ENCODE peak calls at places on chromosome 12, in five cellular contexts. A is IMR-90; G is K562; X is mesothelial cell of epicardium; Y is CD8-positive, alpha-beta T cell. F is an unnamed sample.

GRCh38 chr12:70733385-70733784 is 96.2 kb upstream of the PTPRB start:
- DNase-seq in Y (no peak), X (no peak), G (peak), A (peak), F (no peak)

GRCh38 chr12:122855985-122856831 is 21.0 kb downstream of the HIP1R start:
- DNase-seq in Y (no peak), G (no peak), X (no peak), A (no peak), F (no peak)

GRCh38 chr12:108185002-108185401 is 55.9 kb downstream of the WSCD2 start:
- DNase-seq in X (no peak), A (no peak), Y (no peak), G (no peak), F (no peak)

GRCh38 chr12:6694701-6695100 is 5.5 kb upstream of the ZNF384 start:
- DNase-seq in G (no peak), X (no peak), A (no peak), Y (no peak), F (no peak)

GRCh38 chr12:122435186-122435585 is 12.7 kb upstream of the CLIP1 start:
- DNase-seq in Y (no peak), A (no peak), G (no peak), X (no peak), F (no peak)

GRCh38 chr12:50568338-50569155 is 63.8 kb downstream of the DIP2B start:
- DNase-seq in G (no peak), Y (no peak), X (no peak), A (peak), F (no peak)

GRCh38 chr12:14629832-14630688 is 62.4 kb upstream of the PLBD1 start:
- DNase-seq in G (peak), Y (peak), A (peak), X (peak), F (peak)

GRCh38 chr12:105506678-105507310 is 176.3 kb downstream of the C12orf75 start:
- DNase-seq in Y (no peak), G (no peak), X (no peak), A (no peak), F (no peak)

GRCh38 chr12:5830121-5830520 is 114.9 kb downstream of the ANO2 start:
- DNase-seq in A (no peak), Y (no peak), G (no peak), X (no peak), F (no peak)

GRCh38 chr12:65986047-65986446 is 144.5 kb downstream of the LLPH start:
- DNase-seq in X (no peak), G (no peak), Y (no peak), A (no peak), F (no peak)
- TF ChIP-seq CTCF in X (no peak), G (no peak), Y (no peak), A (no peak), F (no peak)

GRCh38 chr12:58306266-58306995 is 365.1 kb downstream of the ATP23 start:
- DNase-seq in Y (no peak), A (no peak), X (no peak), G (no peak), F (no peak)

GRCh38 chr12:58299371-58299770 is 358.0 kb downstream of the ATP23 start:
- DNase-seq in Y (no peak), A (no peak), X (no peak), G (no peak), F (no peak)

GRCh38 chr12:58301337-58302122 is 360.2 kb downstream of the ATP23 start:
- DNase-seq in A (no peak), X (no peak), G (no peak), Y (no peak), F (no peak)

GRCh38 chr12:58298793-58299192 is 357.4 kb downstream of the ATP23 start:
- DNase-seq in G (no peak), X (no peak), Y (no peak), A (no peak), F (no peak)

GRCh38 chr12:58302487-58303011 is 361.2 kb downstream of the ATP23 start:
- DNase-seq in A (no peak), Y (no peak), G (no peak), X (no peak), F (no peak)
- TF ChIP-seq CTCF in A (no peak), Y (no peak), G (no peak), X (no peak), F (no peak)

DNA sequence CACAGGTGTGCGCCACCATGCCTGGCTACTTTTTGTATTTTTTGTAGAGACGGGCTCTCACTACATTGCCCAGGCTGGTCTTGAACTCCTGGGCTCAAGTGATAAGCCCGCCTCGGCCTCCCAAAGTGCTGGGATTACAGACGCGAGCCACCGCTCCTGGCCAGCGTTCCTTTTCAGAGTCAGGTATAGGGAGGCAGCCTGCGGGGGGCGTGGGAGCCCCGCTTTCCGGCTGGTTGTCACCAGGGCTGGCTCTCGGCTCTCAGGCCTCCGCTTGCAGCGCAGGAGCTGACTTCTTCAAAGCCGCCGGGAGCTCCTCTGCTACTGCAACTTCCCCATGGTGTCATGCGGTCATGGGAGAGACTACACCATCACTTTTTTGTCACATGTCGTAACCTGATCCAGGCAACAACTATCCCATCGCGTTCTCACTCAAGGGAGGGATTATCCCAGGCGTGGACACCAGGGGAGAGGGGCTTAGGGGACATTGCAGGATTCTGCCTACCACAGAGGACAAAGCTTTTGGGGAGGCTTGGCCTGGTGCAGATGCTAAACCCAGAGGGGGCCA is 129.4 kb downstream of the SCARB1 start:
- DNase-seq in A (peak), G (peak), X (no peak), Y (no peak), F (no peak)
- TF ChIP-seq CTCF in A (no peak), G (peak), X (no peak), Y (no peak), F (no peak)

GRCh38 chr12:67441736-67442346 is 172.7 kb downstream of the CAND1 start:
- DNase-seq in X (peak), Y (peak), G (peak), A (peak), F (peak)
- TF ChIP-seq CTCF in X (peak), Y (peak), G (peak), A (peak), F (peak)

DNA sequence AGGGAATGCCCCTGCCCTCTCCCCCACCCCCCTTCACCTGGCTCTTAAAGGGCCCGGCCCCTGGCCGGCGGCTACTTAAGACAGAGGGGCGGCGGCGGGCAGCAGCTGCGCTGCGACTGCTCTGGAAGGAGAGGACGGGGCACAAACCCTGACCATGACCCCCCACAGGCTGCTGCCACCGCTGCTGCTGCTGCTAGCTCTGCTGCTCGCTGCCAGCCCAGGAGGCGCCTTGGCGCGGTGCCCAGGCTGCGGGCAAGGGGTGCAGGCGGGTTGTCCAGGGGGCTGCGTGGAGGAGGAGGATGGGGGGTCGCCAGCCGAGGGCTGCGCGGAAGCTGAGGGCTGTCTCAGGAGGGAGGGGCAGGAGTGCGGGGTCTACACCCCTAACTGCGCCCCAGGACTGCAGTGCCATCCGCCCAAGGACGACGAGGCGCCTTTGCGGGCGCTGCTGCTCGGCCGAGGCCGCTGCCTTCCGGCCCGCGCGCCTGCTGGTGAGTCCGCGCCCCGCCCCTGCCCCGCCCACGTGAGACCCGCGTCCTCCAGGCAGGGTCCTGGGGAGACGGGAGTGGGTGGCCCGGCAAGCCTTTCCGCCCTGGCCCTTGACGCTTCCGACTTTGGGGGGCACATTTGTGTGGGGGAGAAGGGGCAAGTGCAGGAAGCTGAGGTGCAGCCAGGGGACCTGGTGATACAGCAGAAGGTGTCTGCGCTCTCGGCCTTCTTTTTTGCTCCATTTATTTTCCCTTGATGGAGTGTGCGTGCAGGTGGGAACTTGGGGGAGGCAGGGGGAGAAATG is at the start of gene IGFBP6:
- DNase-seq in Y (peak), A (peak), G (peak), X (peak), F (peak)
- TF ChIP-seq CTCF in Y (no peak), A (no peak), G (no peak), X (no peak), F (no peak)

GRCh38 chr12:117470804-117471203 is 109.4 kb upstream of the NOS1 start:
- DNase-seq in X (no peak), A (no peak), Y (no peak), G (peak), F (no peak)
- TF ChIP-seq CTCF in X (peak), A (no peak), Y (no peak), G (peak), F (no peak)

GRCh38 chr12:57781241-57781640 is 1.3 kb upstream of the TSFM start:
- DNase-seq in Y (no peak), X (no peak), G (no peak), A (no peak), F (no peak)
- TF ChIP-seq CTCF in Y (no peak), X (no peak), G (no peak), A (no peak), F (no peak)

GRCh38 chr12:15794196-15794595 is 5.0 kb upstream of the EPS8 start:
- DNase-seq in X (no peak), Y (no peak), A (no peak), G (no peak), F (no peak)

GRCh38 chr12:15788266-15789214 is 648 bp downstream of the EPS8 start:
- DNase-seq in X (peak), G (peak), Y (peak), A (peak), F (no peak)

GRCh38 chr12:15794836-15795235 is 5.6 kb upstream of the EPS8 start:
- DNase-seq in X (no peak), G (no peak), Y (no peak), A (no peak), F (no peak)

GRCh38 chr12:15787801-15788200 is 1.4 kb downstream of the EPS8 start:
- DNase-seq in X (no peak), G (no peak), A (no peak), Y (no peak), F (no peak)

DNA sequence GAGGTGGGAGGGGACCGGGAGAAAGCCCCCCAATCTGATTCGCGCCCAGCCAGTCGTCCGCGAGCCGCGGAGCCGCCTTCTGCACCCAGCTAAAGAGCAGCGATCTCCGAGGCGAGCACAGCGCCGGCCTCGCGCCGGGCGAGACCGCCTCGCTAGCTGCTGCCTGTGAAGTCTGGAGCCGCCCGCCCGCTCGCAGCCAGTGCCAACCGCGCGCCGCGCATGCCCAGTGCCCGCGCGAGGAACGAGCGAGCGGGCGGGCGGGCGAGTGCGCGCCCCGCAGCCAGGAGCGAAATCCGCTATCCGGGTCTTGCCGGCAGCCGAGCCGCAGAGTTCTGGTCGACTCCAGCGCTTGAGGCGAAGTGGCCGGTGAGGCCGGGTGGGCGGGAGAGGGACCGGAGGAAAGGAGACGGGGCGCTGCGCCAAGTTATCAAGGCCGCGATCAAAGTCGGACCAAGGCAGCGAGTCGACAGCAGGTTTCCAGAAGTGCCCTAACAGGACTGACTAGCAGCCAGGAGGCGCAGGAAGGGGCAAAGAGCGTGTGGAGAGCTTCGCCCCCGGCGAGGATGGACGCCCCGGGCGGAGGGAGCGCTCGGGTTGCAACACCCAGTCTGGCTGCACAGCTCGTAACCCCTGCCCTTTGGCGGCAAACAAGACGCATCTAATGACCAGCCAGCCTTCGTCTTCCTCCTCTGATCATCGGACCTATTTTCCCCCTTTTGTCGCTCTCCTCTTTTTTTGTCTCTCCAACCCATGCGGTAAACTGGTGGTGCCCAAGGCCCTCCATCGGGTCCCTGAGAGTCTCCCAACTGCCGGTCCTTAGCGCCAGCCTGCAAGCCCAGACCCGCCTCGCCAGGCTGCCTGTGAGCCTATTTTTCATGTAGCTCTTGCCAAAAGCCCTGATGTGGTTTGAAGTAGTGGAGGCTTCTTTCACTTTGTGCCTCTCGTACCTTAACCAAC is at the start of gene EPS8:
- DNase-seq in G (no peak), Y (peak), X (peak), A (peak), F (peak)
- TF ChIP-seq CTCF in G (no peak), Y (no peak), X (no peak), A (no peak), F (no peak)

GRCh38 chr12:51889216-51890134 is 1.6 kb downstream of the ANKRD33 start:
- DNase-seq in G (no peak), Y (no peak), A (no peak), X (no peak), F (no peak)
- TF ChIP-seq CTCF in G (peak), Y (no peak), A (peak), X (no peak), F (no peak)

GRCh38 chr12:118332511-118332910 is 40.2 kb downstream of the TAOK3 start:
- DNase-seq in Y (no peak), A (peak), X (no peak), G (no peak), F (no peak)
- TF ChIP-seq CTCF in Y (no peak), A (no peak), X (no peak), G (no peak), F (no peak)